ENCODE peak calls at places on chromosomes 5 and 9, in four cellular contexts. T is heart left ventricle, A is transverse colon, J is endothelial cell of umbilical vein. O is an unnamed sample.

GRCh38 chr5:100706796-100707195 is 171.6 kb downstream of the FAM174A start:
- DNase-seq in T (no peak), A (no peak), J (peak; percentile 68), O (no peak)

GRCh38 chr9:72205513-72205912 is 56.3 kb downstream of the GDA start:
- DNase-seq in T (no peak), A (no peak), J (no peak), O (no peak)

GRCh38 chr5:88830567-88830966 is 52.4 kb downstream of the MEF2C start:
- DNase-seq in T (no peak), A (no peak), J (no peak), O (no peak)

GRCh38 chr5:44252545-44252944 is 136.7 kb downstream of the FGF10 start:
- DNase-seq in T (no peak), A (no peak), J (no peak), O (no peak)

GRCh38 chr5:154486427-154486866 is 8.4 kb upstream of the HAND1 start:
- DNase-seq in T (no peak), A (no peak), J (no peak), O (no peak)

GRCh38 chr5:170293273-170293672 is 4.3 kb downstream of the LCP2 start:
- DNase-seq in T (peak; percentile 65), A (peak; percentile 69), J (no peak), O (no peak)

GRCh38 chr9:133991211-133991921 is 758 bp downstream of the VAV2 start:
- DNase-seq in T (no peak), A (peak; percentile 29), J (peak; percentile 18), O (no peak)

GRCh38 chr5:81212211-81212687 is 20.9 kb upstream of the CKMT2 start:
- DNase-seq in T (no peak), A (no peak), J (no peak), O (no peak)

GRCh38 chr5:110880413-110880812 is 141.6 kb downstream of the SLC25A46 start:
- DNase-seq in T (no peak), A (no peak), J (no peak), O (no peak)

GRCh38 chr5:139562847-139563246 is 1.7 kb downstream of the UBE2D2 start:
- DNase-seq in T (no peak), A (no peak), J (peak; percentile 21), O (no peak)

GRCh38 chr5:177366528-177367322 is 9.0 kb downstream of the RGS14 start:
- DNase-seq in T (peak; percentile 90), A (peak; percentile 88), J (peak; percentile 86), O (peak; percentile 79)

GRCh38 chr5:39062104-39062503 is 12.1 kb downstream of the RICTOR start:
- DNase-seq in T (no peak), A (no peak), J (no peak), O (no peak)

GRCh38 chr9:76913467-76913866 is 7.6 kb upstream of the PRUNE2 start:
- DNase-seq in T (no peak), A (no peak), J (no peak), O (no peak)

GRCh38 chr5:76754765-76755164 is 38.8 kb downstream of the F2R start:
- DNase-seq in T (no peak), A (no peak), J (no peak), O (no peak)

GRCh38 chr5:152092580-152092979 is 167.9 kb upstream of the GLRA1 start:
- DNase-seq in T (no peak), A (no peak), J (no peak), O (no peak)

GRCh38 chr5:139523635-139524445 is 37.3 kb upstream of the UBE2D2 start:
- DNase-seq in T (no peak), A (peak; percentile 26), J (no peak), O (no peak)

GRCh38 chr5:56649569-56649968 is 165.8 kb upstream of the MAP3K1 start:
- DNase-seq in T (peak; percentile 23), A (no peak), J (no peak), O (no peak)

GRCh38 chr9:89564257-89564878 is 40.4 kb upstream of the GADD45G start:
- DNase-seq in T (no peak), A (no peak), J (peak; percentile 12), O (no peak)

GRCh38 chr9:131656356-131657030 is 83.4 kb downstream of the RAPGEF1 start:
- DNase-seq in T (peak; percentile 79), A (peak; percentile 77), J (peak; percentile 98), O (no peak)

GRCh38 chr9:79254900-79255651 is 316.7 kb upstream of the TLE4 start:
- DNase-seq in T (no peak), A (no peak), J (no peak), O (no peak)
- TF ChIP-seq CTCF in T (no peak), A (no peak), J (no peak), O (peak; percentile 30)

DNA sequence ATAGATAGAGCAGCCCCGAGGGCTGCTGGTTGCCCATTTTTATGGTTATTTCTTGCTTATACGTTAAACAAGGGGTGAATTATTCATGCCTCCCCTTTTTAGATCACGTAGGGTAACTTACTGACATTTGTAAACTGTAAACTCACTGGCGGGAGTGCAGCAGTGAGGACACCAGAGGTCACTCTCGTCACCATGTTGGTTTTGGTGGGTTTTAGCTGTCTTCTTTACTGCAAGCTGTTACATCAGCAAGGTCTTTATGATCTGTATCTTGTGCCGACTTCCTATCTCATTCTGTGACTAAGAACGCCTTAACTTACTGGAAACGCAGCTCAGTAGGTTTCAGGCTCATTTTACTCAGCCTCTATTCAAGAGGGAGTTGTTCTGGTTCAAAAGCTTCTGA is 155.0 kb upstream of the PRDM9 start:
- DNase-seq in T (no peak), A (no peak), J (no peak), O (no peak)
- TF ChIP-seq CTCF in T (peak; percentile 31), A (no peak), J (no peak), O (no peak)

DNA sequence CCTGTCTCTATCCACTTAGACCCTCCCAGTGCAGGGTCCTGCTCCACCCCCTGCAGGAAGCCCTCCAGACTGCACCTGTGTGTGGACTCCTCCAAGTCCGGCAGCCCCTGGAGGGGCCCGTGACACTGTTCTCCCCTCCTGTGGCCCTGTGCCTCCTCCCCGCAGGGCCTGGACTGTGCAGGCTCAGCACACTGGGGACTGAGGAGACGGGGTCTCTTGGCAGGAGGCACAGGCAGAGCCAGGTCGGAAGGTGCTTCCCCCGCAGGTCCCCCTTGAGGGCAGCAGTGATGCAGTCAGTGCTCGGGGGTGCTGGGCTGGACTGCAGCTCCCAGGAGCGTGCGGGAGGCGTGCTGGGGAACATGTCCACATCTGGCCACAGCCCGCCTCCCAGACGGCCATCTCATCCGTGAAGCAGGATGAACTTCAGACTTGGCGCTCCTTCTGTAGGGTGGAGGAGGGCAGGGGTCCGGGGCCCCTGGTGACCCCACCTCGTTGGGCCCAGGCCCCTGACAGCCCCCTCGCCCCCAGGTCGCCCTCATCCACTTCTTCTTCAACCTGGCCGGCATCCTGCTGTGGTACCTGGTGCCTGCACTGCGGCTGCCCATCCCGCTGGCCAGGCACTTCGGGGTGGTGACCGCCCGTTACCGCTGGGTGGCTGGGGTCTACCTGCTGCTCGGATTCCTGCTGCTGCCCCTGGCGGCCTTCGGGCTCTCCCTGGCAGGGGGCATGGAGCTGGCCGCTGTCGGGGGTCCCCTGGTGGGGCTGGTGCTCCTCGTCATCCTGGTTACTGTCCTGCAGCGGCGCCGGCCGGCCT is 4.9 kb downstream of the SLC34A3 start:
- DNase-seq in T (no peak), A (no peak), J (no peak), O (no peak)
- TF ChIP-seq CTCF in T (no peak), A (no peak), J (no peak), O (peak; percentile 22)

GRCh38 chr9:81848472-81848871 is 79.8 kb upstream of the SPATA31D4 start:
- DNase-seq in T (no peak), A (no peak), J (peak; percentile 96), O (no peak)
- TF ChIP-seq CTCF in T (peak; percentile 44), A (peak; percentile 40), J (peak; percentile 14), O (peak; percentile 30)